ENCODE peak calls at places on chromosomes 1 and 21, in eight cellular contexts. M, P, B, D, T, Q, R and W are unnamed samples.

GRCh38 chr1:202046748-202047708 is 36.6 kb downstream of the ELF3 start:
- DNase-seq in M (peak), P (no peak), B (no peak), D (no peak), T (peak), Q (no peak), R (no peak), W (peak)

GRCh38 chr1:218369688-218370511 is 24.8 kb downstream of the TGFB2 start:
- DNase-seq in M (no peak), P (peak), B (no peak), D (peak), T (no peak), Q (no peak), R (no peak), W (no peak)

GRCh38 chr21:16424331-16424749 is 694.6 kb downstream of the USP25 start:
- DNase-seq in M (no peak), P (peak), B (no peak), D (no peak), T (peak), Q (peak), R (no peak), W (no peak)

GRCh38 chr1:174167404-174167803 is 8.1 kb downstream of the RABGAP1L start:
- DNase-seq in M (no peak), P (no peak), B (no peak), D (no peak), T (no peak), Q (no peak), R (no peak), W (no peak)

GRCh38 chr1:101884621-101885020 is 112.1 kb downstream of the OLFM3 start:
- DNase-seq in M (no peak), P (no peak), B (no peak), D (no peak), T (no peak), Q (no peak), R (no peak), W (no peak)

GRCh38 chr1:212721388-212722247 is 22.0 kb upstream of the BATF3 start:
- DNase-seq in M (no peak), P (peak), B (peak), D (peak), T (peak), Q (peak), R (no peak), W (peak)

GRCh38 chr1:157618190-157618589 is 20.3 kb upstream of the FCRL4 start:
- DNase-seq in M (no peak), P (no peak), B (no peak), D (no peak), T (no peak), Q (no peak), R (no peak), W (no peak)

GRCh38 chr1:163655565-163655964 is 333.8 kb downstream of the NUF2 start:
- DNase-seq in M (no peak), P (no peak), B (no peak), D (no peak), T (no peak), Q (no peak), R (no peak), W (no peak)

GRCh38 chr1:52634111-52634510 is 1.1 kb downstream of the SHISAL2A start:
- DNase-seq in M (no peak), P (no peak), B (no peak), D (no peak), T (no peak), Q (no peak), R (no peak), W (no peak)

GRCh38 chr1:92916899-92917298 is 44.4 kb downstream of the DIPK1A start:
- DNase-seq in M (no peak), P (no peak), B (no peak), D (peak), T (no peak), Q (no peak), R (no peak), W (no peak)

GRCh38 chr21:33245289-33245918 is 15.7 kb downstream of the IFNAR2 start:
- DNase-seq in M (no peak), P (no peak), B (no peak), D (no peak), T (no peak), Q (no peak), R (no peak), W (no peak)

GRCh38 chr1:208888376-208888775 is 644.2 kb upstream of the PLXNA2 start:
- DNase-seq in M (no peak), P (no peak), B (no peak), D (no peak), T (no peak), Q (no peak), R (no peak), W (no peak)

GRCh38 chr21:43866233-43866632 is 1.2 kb downstream of the AGPAT3 start:
- DNase-seq in M (peak), P (peak), B (no peak), D (peak), T (no peak), Q (no peak), R (peak), W (no peak)

GRCh38 chr1:39395357-39395831 is 96.0 kb upstream of the BMP8A start:
- DNase-seq in M (no peak), P (peak), B (no peak), D (peak), T (peak), Q (peak), R (no peak), W (peak)

GRCh38 chr1:36965301-36966159 is 68.8 kb downstream of the GRIK3 start:
- DNase-seq in M (no peak), P (no peak), B (no peak), D (no peak), T (no peak), Q (no peak), R (no peak), W (no peak)

DNA sequence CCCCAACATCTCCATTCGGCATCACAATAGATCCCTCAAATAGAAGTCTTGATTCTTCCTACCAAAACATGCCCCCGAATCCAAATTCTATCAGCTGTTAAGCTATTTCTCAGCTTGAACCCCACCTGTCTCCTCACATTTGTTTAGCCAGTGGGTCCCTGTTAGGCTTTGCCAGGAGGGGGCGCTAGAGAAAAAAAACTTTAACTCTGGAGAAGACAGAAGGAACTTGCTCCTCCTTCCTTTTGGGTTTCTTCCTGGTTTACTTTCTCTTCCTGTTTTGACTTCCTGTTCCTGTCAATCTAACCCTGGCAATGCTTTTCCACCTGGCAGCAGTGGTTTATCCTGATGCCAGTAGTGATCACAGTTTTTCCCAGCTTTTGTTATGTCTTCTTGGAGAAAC is 95.6 kb upstream of the KCNK1 start:
- DNase-seq in M (no peak), P (peak), B (no peak), D (no peak), T (peak), Q (no peak), R (no peak), W (peak)
- TF ChIP-seq CTCF in M (no peak), P (peak), B (peak), D (peak), T (peak), Q (peak), R (no peak), W (peak)

DNA sequence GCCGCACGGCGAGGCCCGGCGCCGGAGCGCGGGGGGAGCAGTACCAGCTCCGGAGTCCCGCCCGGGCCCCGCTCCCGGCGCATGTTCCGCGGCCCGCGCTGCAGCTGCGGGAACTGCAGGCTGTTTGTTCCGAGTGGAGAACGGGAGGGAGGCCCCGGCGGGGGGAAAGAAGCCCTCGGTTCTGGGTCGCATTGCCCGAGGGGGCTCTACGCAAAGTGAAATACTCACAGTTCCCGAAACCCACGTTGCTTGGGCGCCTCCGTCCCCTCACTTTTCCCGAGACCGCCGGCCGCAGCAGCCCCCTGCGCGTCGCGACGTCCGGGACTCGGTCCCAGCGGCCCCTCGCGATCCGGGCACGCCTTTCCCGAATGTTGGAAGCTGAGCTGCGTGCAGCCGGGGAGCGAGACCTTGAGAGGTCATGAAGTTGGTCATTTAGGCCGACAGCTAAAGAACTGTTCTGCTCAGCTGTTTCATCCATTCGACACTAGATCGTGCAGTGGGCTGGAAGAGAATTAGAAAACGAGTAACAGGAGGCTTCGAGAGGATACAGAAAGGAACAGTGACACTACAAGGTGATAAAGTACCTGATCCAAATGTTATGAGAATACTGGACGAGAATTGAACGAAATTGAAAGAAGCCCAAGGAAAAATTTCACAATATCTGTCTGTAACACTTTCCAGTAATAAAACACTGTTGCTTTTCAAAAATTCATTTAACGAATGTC is 596 bp upstream of the LIN9 start:
- DNase-seq in M (no peak), P (no peak), B (no peak), D (peak), T (peak), Q (no peak), R (no peak), W (no peak)
- TF ChIP-seq CTCF in M (no peak), P (peak), B (peak), D (peak), T (no peak), Q (peak), R (peak), W (no peak)

GRCh38 chr1:227318003-227318851 is at the start of gene CDC42BPA:
- DNase-seq in M (peak), P (peak), B (peak), D (peak), T (peak), Q (no peak), R (peak), W (peak)

GRCh38 chr1:227318852-227319607 is 738 bp upstream of the CDC42BPA start:
- DNase-seq in M (no peak), P (peak), B (no peak), D (peak), T (peak), Q (no peak), R (peak), W (peak)

GRCh38 chr1:227316941-227317540 is 1.3 kb downstream of the CDC42BPA start:
- DNase-seq in M (no peak), P (peak), B (no peak), D (no peak), T (peak), Q (no peak), R (no peak), W (no peak)

GRCh38 chr1:227316456-227316855 is 1.8 kb downstream of the CDC42BPA start:
- DNase-seq in M (no peak), P (no peak), B (no peak), D (no peak), T (no peak), Q (no peak), R (no peak), W (no peak)

DNA sequence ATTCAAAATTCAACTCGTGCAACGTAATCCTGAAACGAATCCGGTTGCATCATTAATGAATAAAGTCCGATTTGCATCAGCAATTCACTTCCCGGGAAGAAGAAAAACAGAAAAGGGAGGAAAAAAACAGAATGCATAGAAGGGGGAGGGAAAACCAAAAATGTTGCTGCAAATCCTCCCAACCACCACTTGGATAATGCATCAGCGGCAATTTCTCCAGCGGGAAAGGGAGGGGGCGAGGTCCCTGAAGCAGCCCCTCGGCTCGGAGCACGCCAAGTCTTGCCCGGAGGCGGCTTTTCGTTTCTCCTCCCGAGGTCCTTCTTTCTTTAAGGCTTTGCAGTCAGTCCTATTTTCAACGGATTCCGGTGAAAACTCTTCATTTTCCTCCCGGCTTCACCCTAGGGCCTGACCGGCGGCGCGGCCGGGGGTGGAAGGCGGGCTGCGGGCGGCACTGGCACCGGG is 720 bp downstream of the CDC42BPA start:
- DNase-seq in M (no peak), P (peak), B (peak), D (peak), T (peak), Q (no peak), R (peak), W (peak)
- TF ChIP-seq CTCF in M (no peak), P (peak), B (peak), D (peak), T (no peak), Q (peak), R (peak), W (peak)

GRCh38 chr21:36208326-36209013 is 51.8 kb downstream of the DOP1B start:
- DNase-seq in M (no peak), P (no peak), B (no peak), D (no peak), T (no peak), Q (no peak), R (no peak), W (no peak)

GRCh38 chr21:36211660-36212512 is 55.3 kb downstream of the DOP1B start:
- DNase-seq in M (no peak), P (peak), B (peak), D (peak), T (no peak), Q (peak), R (no peak), W (no peak)

GRCh38 chr21:36207577-36208320 is 51.1 kb downstream of the DOP1B start:
- DNase-seq in M (no peak), P (peak), B (no peak), D (peak), T (no peak), Q (peak), R (no peak), W (no peak)

GRCh38 chr21:36210779-36211659 is 54.4 kb downstream of the DOP1B start:
- DNase-seq in M (no peak), P (no peak), B (no peak), D (no peak), T (no peak), Q (no peak), R (no peak), W (no peak)

DNA sequence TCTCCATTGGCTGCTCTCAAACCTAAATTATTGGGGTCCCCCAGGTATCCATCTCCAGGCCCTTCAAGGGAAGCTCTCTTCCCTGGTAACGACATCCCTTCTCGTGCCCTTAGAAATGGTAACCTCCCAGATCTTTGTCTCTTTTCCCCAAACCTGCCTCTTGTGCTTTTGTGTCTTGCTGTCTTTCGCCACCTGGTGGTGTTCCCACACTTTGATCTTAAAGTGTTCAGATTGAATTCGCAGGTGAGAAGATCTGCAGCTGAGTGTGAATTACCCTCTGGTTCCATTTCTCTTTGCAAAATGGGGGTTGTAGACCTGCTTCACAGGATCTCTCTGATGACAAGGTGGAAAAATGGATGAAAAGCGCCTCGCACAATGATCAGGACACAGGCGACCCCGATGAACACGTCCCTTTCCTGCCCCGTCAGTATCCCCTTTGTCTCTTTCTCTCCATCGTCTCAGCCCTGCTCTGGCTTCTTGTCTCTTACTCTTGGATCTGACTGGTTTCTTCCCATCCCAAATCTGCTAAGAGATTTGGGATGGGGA is 53.1 kb downstream of the DOP1B start:
- DNase-seq in M (no peak), P (peak), B (no peak), D (peak), T (peak), Q (peak), R (peak), W (peak)
- TF ChIP-seq CTCF in M (no peak), P (peak), B (peak), D (peak), T (peak), Q (peak), R (peak), W (peak)